ENCODE peak calls at places on chromosomes 12 and 14, in nine cellular contexts. M is uterus, O is HCT116, D is heart left ventricle, B is endothelial cell of umbilical vein, N is A549, C is sigmoid colon, Y is thyroid gland, R is IMR-90. G is an unnamed sample.

GRCh38 chr12:92488735-92489134 is 214.1 kb upstream of the PLEKHG7 start:
- DNase-seq in R (no peak), Y (no peak), C (no peak), O (no peak), D (no peak), M (no peak), B (no peak), N (no peak), G (no peak)

GRCh38 chr14:23154876-23155587 is 28.4 kb downstream of the SLC7A8 start:
- DNase-seq in M (peak; percentile 92), O (no peak), C (peak; percentile 95), Y (peak; percentile 83), R (peak; percentile 89), B (peak; percentile 85), N (no peak), D (peak; percentile 89), G (peak; percentile 95)

GRCh38 chr14:28305938-28306337 is 460.6 kb upstream of the FOXG1 start:
- DNase-seq in M (no peak), Y (no peak), B (no peak), O (no peak), R (no peak), C (no peak), D (no peak), N (no peak), G (no peak)

GRCh38 chr14:59097681-59098080 is 90.8 kb upstream of the DAAM1 start:
- DNase-seq in C (no peak), M (no peak), O (no peak), R (peak; percentile 56), D (no peak), B (no peak), Y (no peak), N (no peak), G (no peak)

GRCh38 chr12:120980800-120981368 is 2.5 kb downstream of the HNF1A start:
- DNase-seq in C (no peak), D (no peak), B (no peak), M (no peak), O (no peak), R (no peak), N (no peak), Y (no peak), G (no peak)

GRCh38 chr12:124456652-124457152 is 110.7 kb downstream of the NCOR2 start:
- DNase-seq in B (no peak), Y (no peak), N (no peak), M (no peak), C (peak; percentile 74), O (no peak), R (no peak), D (no peak), G (no peak)

GRCh38 chr12:117069126-117069788 is 30.0 kb downstream of the TESC start:
- DNase-seq in B (no peak), M (no peak), Y (no peak), O (no peak), N (no peak), R (no peak), C (no peak), D (peak; percentile 17), G (no peak)

GRCh38 chr14:26709019-26709418 is 111.2 kb upstream of the NOVA1 start:
- DNase-seq in B (peak; percentile 84), O (no peak), R (no peak), D (no peak), M (no peak), C (no peak), N (no peak), Y (no peak), G (no peak)

GRCh38 chr12:69254857-69255256 is 15.5 kb downstream of the CPSF6 start:
- DNase-seq in B (no peak), N (no peak), C (no peak), D (no peak), O (no peak), Y (no peak), R (no peak), M (no peak), G (no peak)

GRCh38 chr12:69252033-69252432 is 12.7 kb downstream of the CPSF6 start:
- DNase-seq in Y (no peak), C (no peak), D (no peak), N (no peak), B (no peak), O (no peak), M (no peak), R (no peak), G (no peak)

GRCh38 chr12:69258655-69259054 is 19.3 kb downstream of the CPSF6 start:
- DNase-seq in M (no peak), N (no peak), B (no peak), D (no peak), R (no peak), O (no peak), Y (no peak), C (peak; percentile 61), G (no peak)

GRCh38 chr12:69254046-69254445 is 14.7 kb downstream of the CPSF6 start:
- DNase-seq in N (peak; percentile 13), M (no peak), B (peak; percentile 84), O (peak; percentile 33), R (peak; percentile 46), D (no peak), C (no peak), Y (no peak), G (no peak)
- TF ChIP-seq POLR2A in N (no peak), M (no peak), B (no peak), O (no peak), R (no peak), D (no peak), C (no peak), Y (no peak), G (no peak)

DNA sequence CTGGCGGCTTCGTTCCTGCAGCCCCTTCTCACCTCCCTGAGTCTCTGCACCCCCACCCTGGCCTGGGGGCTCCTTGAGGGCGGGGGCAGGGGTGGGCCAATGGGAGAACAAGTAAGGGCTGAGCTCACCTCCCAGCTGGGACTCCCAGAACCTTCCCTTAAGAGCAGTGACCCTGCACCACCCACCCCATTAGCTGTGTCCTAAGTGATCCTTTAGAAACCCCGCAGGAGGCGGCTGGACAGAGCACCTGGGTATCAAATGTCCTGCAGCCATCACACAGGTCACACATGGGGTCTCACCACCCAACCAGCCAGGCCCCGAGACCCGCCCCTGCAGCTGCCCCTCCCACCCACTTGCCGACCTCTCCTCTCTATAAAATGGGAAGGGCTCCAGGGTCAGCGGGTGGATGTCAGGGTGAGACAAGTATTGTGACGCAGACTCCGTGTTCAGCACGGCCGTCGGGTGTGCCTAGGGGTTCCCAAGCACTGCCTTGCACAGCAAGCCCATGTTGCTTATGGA is 151.2 kb upstream of the C14orf180 start:
- DNase-seq in O (no peak), B (no peak), N (no peak), M (no peak), D (no peak), Y (no peak), R (no peak), C (no peak), G (peak; percentile 72)
- H3K4me3 ChIP-seq in O (no peak overlapping the region), B (no peak overlapping the region), N (no peak overlapping the region), M (no peak overlapping the region), D (no peak overlapping the region), Y (no peak overlapping the region), R (no peak overlapping the region), C (no peak overlapping the region), G (no peak overlapping the region)

GRCh38 chr12:67748761-67749075 is 100.2 kb downstream of the DYRK2 start:
- DNase-seq in B (no peak), O (peak; percentile 4), C (no peak), D (no peak), M (no peak), Y (no peak), N (no peak), R (peak; percentile 33), G (no peak)

GRCh38 chr12:67750528-67751183 is 102.1 kb downstream of the DYRK2 start:
- DNase-seq in C (no peak), M (no peak), N (no peak), R (no peak), O (no peak), D (no peak), Y (no peak), B (no peak), G (no peak)

GRCh38 chr12:67751376-67751928 is 102.9 kb downstream of the DYRK2 start:
- DNase-seq in M (no peak), R (peak; percentile 20), B (no peak), O (no peak), Y (no peak), D (no peak), N (no peak), C (no peak), G (no peak)

GRCh38 chr12:67752226-67752732 is 103.7 kb downstream of the DYRK2 start:
- DNase-seq in D (no peak), Y (no peak), M (no peak), R (peak; percentile 58), O (no peak), B (no peak), C (no peak), N (no peak), G (no peak)

DNA sequence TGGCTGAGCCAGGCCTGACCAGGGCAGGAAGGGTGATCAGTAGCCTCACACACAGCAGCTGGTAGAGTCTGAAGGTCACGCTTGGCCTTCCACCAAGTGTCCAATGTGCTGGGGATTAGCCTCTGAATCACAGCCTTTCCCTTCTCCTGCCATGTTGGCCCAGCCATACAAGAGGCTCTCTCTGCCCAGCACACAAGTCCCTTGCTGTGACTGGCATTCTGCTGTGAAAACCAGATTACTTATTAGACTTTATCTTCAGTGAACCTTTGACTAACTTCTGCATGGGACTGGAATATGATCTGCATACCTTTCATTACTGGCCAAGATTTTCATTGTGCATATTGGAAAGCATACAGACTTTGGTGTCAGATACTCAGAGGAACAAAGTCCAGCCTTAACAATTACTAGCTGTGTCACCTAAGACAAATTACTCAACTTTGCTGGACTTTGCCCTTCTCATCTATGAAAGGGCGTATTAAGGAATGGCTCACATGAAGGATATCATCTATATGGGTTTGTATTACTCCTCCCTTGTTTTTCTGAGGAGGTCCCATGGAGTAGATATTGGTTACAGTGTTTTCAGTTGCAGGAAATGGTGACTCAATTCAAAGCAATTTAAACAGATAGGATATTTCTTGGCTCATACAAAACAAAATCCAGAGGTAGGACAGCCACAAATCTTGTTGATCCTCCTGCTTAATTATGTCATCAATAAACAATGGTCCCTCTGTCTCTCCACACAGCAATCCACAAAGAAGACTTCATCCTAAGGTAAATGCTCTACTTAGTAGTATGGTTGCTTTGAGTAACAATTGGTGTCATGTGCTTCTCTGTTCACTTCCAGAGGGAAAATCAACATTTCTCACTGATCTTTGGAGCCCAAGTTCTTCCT is 99.6 kb downstream of the DYRK2 start:
- DNase-seq in M (no peak), Y (no peak), O (peak; percentile 42), D (no peak), N (peak; percentile 15), B (no peak), R (peak; percentile 72), C (no peak), G (no peak)
- TF ChIP-seq POLR2A in M (no peak), Y (no peak), O (no peak), D (no peak), N (no peak), B (no peak), R (no peak), C (no peak), G (no peak)

GRCh38 chr14:73236752-73237218 is 521 bp upstream of the PAPLN start:
- DNase-seq in N (no peak), D (no peak), Y (no peak), C (no peak), M (no peak), B (no peak), R (no peak), O (no peak), G (no peak)

GRCh38 chr14:73236157-73236556 is 1.1 kb upstream of the PAPLN start:
- DNase-seq in D (no peak), O (no peak), C (peak; percentile 63), Y (no peak), R (no peak), M (no peak), B (no peak), N (no peak), G (peak; percentile 80)

GRCh38 chr14:73234586-73235394 is 2.5 kb upstream of the PAPLN start:
- DNase-seq in Y (no peak), O (no peak), R (no peak), M (no peak), N (no peak), C (peak; percentile 27), D (no peak), B (no peak), G (peak; percentile 80)

GRCh38 chr14:73234029-73234428 is 3.3 kb upstream of the PAPLN start:
- DNase-seq in N (no peak), D (no peak), C (peak; percentile 24), Y (no peak), M (no peak), R (no peak), O (no peak), B (no peak), G (no peak)

DNA sequence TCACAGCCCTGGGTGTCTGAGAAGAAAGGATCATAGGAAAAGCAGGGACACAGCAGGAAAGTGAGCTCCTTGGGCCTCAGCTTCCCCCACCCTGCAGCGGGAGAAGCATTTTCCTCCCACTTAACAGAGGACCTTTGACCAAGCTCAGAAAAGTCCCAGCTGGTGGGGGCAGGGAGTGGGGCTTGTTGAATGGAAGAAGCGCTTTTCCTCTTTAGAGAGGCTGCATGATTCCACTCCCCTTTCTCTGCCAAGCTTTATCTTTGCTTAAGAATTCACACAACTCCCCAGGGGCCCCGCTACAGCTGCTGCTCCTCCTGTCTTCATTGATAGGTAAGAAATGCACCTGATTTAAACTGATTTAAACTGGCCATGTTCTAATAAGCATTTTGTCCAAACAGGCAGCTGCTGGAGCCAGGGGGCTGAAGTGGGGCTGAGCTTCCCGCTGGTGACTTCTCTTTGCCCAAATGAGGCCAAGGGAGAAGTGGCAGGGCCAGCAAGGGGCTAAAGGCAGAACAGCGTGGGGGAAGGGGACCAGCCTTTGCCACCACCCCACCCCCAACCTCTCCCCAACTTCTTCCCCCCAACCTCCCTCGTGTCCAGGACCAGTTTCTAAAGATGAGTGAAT is 1.7 kb upstream of the PAPLN start:
- DNase-seq in C (peak; percentile 64), Y (no peak), R (no peak), B (no peak), O (no peak), M (no peak), D (no peak), N (no peak), G (peak; percentile 78)
- H3K4me3 ChIP-seq in C (no peak overlapping the region), Y (no peak overlapping the region), R (no peak overlapping the region), B (no peak overlapping the region), O (no peak overlapping the region), M (no peak overlapping the region), D (no peak overlapping the region), N (no peak overlapping the region), G (no peak overlapping the region)